ENCODE peak calls at places on chromosome 19, in five cellular contexts. T is Peyer's patch, G is heart right ventricle, Q is brain microvascular endothelial cell, A is uterus. I is an unnamed sample. For H3K36me3 and H3K27me3, the result is how much of the 10 kb centered on the place peaks cover.

GRCh38 chr19:45767410-45767880 is 1.6 kb downstream of the SIX5 start:
- DNase-seq in Q (peak), A (peak), G (peak), T (peak), I (no peak)

GRCh38 chr19:33134571-33135041 is 2.7 kb downstream of the WDR88 start:
- DNase-seq in G (no peak), T (no peak), Q (no peak), A (no peak), I (no peak)

GRCh38 chr19:27736225-27736624 is 1476.7 kb downstream of the UQCRFS1 start:
- DNase-seq in G (no peak), T (no peak), Q (no peak), A (no peak), I (no peak)

GRCh38 chr19:58181902-58182576 is 822 bp upstream of the ZNF274 start:
- DNase-seq in Q (peak), T (no peak), A (no peak), G (peak), I (no peak)

GRCh38 chr19:17576758-17577532 is 21.5 kb downstream of the COLGALT1 start:
- DNase-seq in Q (no peak), G (no peak), T (peak), A (peak), I (no peak)

GRCh38 chr19:33590224-33590623 is 31.5 kb upstream of the CHST8 start:
- DNase-seq in Q (no peak), A (no peak), T (no peak), G (no peak), I (no peak)

GRCh38 chr19:11848594-11849263 is at the start of gene ZNF439:
- DNase-seq in Q (peak), A (peak), T (peak), G (peak), I (peak)

GRCh38 chr19:29387586-29387985 is 138.2 kb upstream of the VSTM2B start:
- DNase-seq in G (no peak), A (no peak), Q (no peak), T (no peak), I (no peak)

GRCh38 chr19:55670280-55671053 is 4.6 kb upstream of the EPN1 start:
- DNase-seq in T (no peak), A (no peak), Q (no peak), G (no peak), I (no peak)

GRCh38 chr19:18587962-18588610 is 512 bp upstream of the REX1BD start:
- DNase-seq in A (no peak), T (no peak), G (no peak), Q (no peak), I (no peak)

GRCh38 chr19:13925990-13926389 is 12.2 kb downstream of the PODNL1 start:
- DNase-seq in A (no peak), G (no peak), T (no peak), Q (no peak), I (no peak)

GRCh38 chr19:41698746-41699230 is 9.6 kb upstream of the CEACAM5 start:
- DNase-seq in Q (no peak), T (no peak), A (no peak), G (no peak), I (no peak)

GRCh38 chr19:8209111-8209964 is at the start of gene CERS4:
- DNase-seq in T (peak), A (peak), Q (peak), G (peak), I (no peak)

GRCh38 chr19:17333611-17334413 is 843 bp downstream of the ANO8 start:
- DNase-seq in G (no peak), A (no peak), T (no peak), Q (peak), I (no peak)

GRCh38 chr19:18439025-18439909 is 1.3 kb upstream of the ISYNA1 start:
- DNase-seq in T (no peak), G (no peak), Q (peak), A (peak), I (no peak)

GRCh38 chr19:46637224-46637623 is 1.2 kb upstream of the GNG8 start:
- DNase-seq in A (no peak), Q (no peak), T (no peak), G (no peak), I (no peak)

GRCh38 chr19:45125975-45126493 is 33.1 kb downstream of the PPP1R37 start:
- DNase-seq in A (no peak), G (peak), T (peak), Q (peak), I (no peak)

GRCh38 chr19:47503823-47504145 is 11.1 kb downstream of the NAPA start:
- DNase-seq in T (no peak), A (no peak), Q (no peak), G (no peak), I (no peak)

GRCh38 chr19:52935434-52935833 is 12.2 kb upstream of the ZNF888 start:
- DNase-seq in Q (peak), A (no peak), T (no peak), G (no peak), I (no peak)

GRCh38 chr19:7395360-7395781 is 46.6 kb downstream of the ARHGEF18 start:
- DNase-seq in G (no peak), A (no peak), Q (no peak), T (no peak), I (no peak)

GRCh38 chr19:18518639-18519038 is 3.2 kb downstream of the ELL start:
- DNase-seq in A (no peak), T (no peak), Q (no peak), G (no peak), I (no peak)

GRCh38 chr19:19068659-19069509 is 5.1 kb downstream of the SLC25A42 start:
- DNase-seq in A (no peak), T (no peak), G (no peak), Q (no peak), I (no peak)

GRCh38 chr19:48696353-48697010 is 711 bp downstream of the FUT2 start:
- DNase-seq in Q (no peak), G (no peak), T (peak), A (no peak), I (no peak)

DNA sequence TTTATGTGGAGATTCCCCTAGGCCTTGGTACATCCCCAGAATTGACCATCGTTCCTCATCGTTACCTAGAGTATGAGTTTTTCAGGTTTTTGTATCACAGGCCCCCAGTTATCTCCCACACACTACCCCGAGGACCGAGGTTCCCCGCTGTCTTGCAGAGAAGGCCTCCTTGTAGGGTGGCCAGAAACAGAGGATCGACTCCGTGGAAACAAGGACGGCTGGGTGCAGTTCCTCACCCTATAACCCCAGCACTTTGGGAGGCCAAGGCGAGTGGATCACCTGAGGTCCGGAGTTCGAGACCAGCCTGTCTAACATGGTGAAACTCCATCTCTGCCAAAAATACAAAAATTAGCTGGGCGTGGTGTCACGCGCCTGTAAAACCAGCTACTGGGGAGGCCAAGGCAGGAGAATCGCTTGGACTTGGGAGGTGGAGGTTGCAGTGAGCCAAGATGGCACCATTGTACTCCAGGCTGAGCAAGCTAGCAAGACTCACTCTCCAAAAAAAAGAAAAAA is 720 bp downstream of the ADAT3 start:
- DNase-seq in Q (no peak), G (no peak), T (no peak), A (no peak), I (no peak)
- H3K27ac ChIP-seq in Q (peak), G (peak), T (peak), A (peak), I (peak)

GRCh38 chr19:39426170-39426569 is 9.6 kb downstream of the RPS16 start:
- DNase-seq in G (no peak), T (no peak), A (no peak), Q (no peak), I (no peak)
- H3K36me3 ChIP-seq in G (under half), T (under half), A (under half), Q (under half), I (under half)

DNA sequence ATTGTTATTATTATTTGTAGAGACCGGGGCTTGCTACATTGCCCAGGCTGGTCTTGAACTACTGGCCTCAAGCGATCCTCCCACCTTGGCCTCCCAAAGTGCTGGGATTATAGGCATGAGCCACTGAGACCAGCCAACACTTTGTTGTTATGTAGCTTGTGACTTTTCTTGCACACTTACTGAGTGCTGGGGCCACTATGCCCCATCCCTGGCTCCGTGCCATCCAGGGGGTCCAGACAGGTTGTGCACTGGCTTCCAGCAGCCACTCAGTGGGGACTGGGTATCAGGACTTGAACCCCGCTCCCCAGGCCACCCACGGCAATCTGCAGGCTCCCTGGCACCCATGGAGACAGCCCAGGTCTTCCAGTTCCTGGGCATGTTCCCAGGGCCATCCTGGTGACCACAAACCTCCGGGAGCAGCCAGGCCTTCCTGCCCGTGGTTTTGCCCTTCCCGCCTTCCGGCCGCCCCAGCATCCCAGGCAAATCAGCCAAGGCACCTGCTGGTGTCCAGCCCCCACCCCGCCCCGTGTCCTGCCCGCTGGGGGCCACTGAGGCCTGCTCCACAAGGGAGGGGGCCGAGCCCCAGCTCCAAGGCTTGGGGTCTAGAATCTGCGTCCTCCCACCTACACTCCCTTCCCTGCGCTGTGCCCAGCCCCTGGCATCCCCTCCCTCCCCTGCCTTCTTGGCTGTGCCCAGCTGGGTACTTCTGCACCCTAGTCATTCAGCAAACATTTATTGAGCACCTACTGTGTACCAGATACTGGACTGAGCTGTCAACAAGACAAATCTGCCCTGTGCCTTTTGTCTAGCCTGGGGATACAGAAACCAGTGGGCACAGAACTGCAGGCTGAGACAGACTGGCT is 23.7 kb upstream of the SEMA6B start:
- DNase-seq in G (no peak), A (no peak), Q (no peak), T (no peak), I (no peak)
- H3K27me3 ChIP-seq in G (under half), A (under half), Q (under half), T (under half), I (under half)

GRCh38 chr19:2062770-2063169 is 11.7 kb upstream of the MKNK2 start:
- DNase-seq in Q (no peak), T (no peak), A (no peak), G (no peak), I (no peak)
- H3K27ac ChIP-seq in Q (no peak), T (no peak), A (no peak), G (no peak), I (no peak)

DNA sequence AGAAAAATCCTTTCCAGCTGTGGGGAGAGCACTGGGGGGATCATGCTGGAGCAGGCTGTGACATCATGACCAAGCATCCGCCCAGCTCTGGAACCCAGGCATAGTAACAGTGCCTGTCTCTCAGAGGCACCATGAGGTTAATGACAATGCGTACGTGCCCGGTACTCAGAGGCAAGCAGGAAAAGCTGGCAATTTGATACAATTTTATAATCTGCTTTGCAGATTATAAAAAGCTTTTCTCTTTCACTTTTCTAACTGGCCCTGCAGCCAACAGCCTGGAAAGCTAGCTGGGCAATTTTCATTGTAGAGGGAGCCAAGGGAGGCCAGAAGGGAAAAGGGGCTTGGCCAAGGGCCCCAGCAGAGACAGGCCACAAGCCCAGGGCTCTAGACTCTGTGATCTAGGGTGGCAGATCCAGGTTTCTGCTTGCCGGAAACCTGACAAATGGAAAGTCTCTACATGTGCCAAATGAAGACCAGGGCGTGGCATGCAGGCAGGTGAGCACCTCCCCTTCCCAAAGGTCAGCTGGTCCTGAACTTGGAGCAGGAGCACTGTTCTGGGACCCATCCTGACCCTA is 22.7 kb downstream of the VRK3 start:
- DNase-seq in A (no peak), Q (no peak), G (no peak), T (no peak), I (no peak)
- H3K36me3 ChIP-seq in A (under half), Q (half or more), G (half or more), T (under half), I (under half)

GRCh38 chr19:50568321-50569022 is at the start of gene LRRC4B:
- DNase-seq in G (no peak), T (no peak), A (peak), Q (no peak), I (no peak)
- H3K27me3 ChIP-seq in G (under half), T (under half), A (under half), Q (under half), I (under half)

GRCh38 chr19:10334340-10335148 is 1.2 kb upstream of the RAVER1 start:
- DNase-seq in T (peak), A (peak), G (peak), Q (peak), I (peak)

GRCh38 chr19:10333758-10334339 is 520 bp upstream of the RAVER1 start:
- DNase-seq in A (no peak), Q (no peak), G (no peak), T (no peak), I (no peak)

GRCh38 chr19:10332965-10333757 is at the start of gene RAVER1:
- DNase-seq in T (peak), G (peak), Q (peak), A (peak), I (peak)

GRCh38 chr19:10329555-10329954 is 3.8 kb downstream of the RAVER1 start:
- DNase-seq in G (no peak), T (no peak), A (no peak), Q (no peak), I (no peak)

GRCh38 chr19:10332158-10332964 is 968 bp downstream of the RAVER1 start:
- DNase-seq in G (no peak), Q (no peak), T (peak), A (no peak), I (no peak)
- H3K27ac ChIP-seq in G (peak), Q (peak), T (peak), A (peak), I (peak)

I was measured in thoracic aorta.